ENCODE peak calls at places on chromosomes 16 and 17, in four cellular contexts. V, F, N and I are unnamed samples.

GRCh38 chr17:17320188-17320910 is 17.2 kb downstream of the NT5M start:
- DNase-seq in V (no peak), N (no peak), F (no peak), I (no peak)

GRCh38 chr17:57927048-57927723 is 28.0 kb downstream of the CUEDC1 start:
- DNase-seq in N (no peak), F (no peak), V (no peak), I (no peak)

GRCh38 chr17:5700791-5701190 is 116.5 kb upstream of the NLRP1 start:
- DNase-seq in N (no peak), V (no peak), F (no peak), I (no peak)

GRCh38 chr17:15265131-15265530 is at the start of gene PMP22:
- DNase-seq in F (no peak), V (no peak), N (no peak), I (no peak)

GRCh38 chr17:66401364-66401763 is 99.0 kb downstream of the PRKCA start:
- DNase-seq in N (no peak), F (peak), V (no peak), I (no peak)

GRCh38 chr17:41544497-41544896 is 16.4 kb upstream of the KRT19 start:
- DNase-seq in F (no peak), V (no peak), N (no peak), I (no peak)

GRCh38 chr17:72715906-72716572 is 376.4 kb downstream of the SLC39A11 start:
- DNase-seq in F (no peak), V (peak), N (no peak), I (no peak)

GRCh38 chr16:3026609-3027487 is 3.0 kb downstream of the THOC6 start:
- DNase-seq in F (no peak), N (no peak), V (no peak), I (no peak)

GRCh38 chr17:41962768-41963434 is 3.7 kb upstream of the CNP start:
- DNase-seq in N (no peak), F (peak), V (peak), I (peak)

GRCh38 chr16:67399218-67399733 is 6.0 kb upstream of the TPPP3 start:
- DNase-seq in F (peak), V (no peak), N (no peak), I (peak)

GRCh38 chr16:89701425-89702406 is at the start of gene SPATA2L:
- DNase-seq in F (peak), N (peak), V (peak), I (peak)

GRCh38 chr16:53509906-53510703 is 7.1 kb upstream of the AKTIP start:
- DNase-seq in N (no peak), F (peak), V (peak), I (peak)

GRCh38 chr16:89373355-89374110 is 116.8 kb downstream of the ANKRD11 start:
- DNase-seq in V (no peak), F (no peak), N (no peak), I (no peak)

GRCh38 chr17:41835800-41836549 is at the start of gene NT5C3B:
- DNase-seq in F (peak), N (no peak), V (peak), I (no peak)

GRCh38 chr17:58319181-58320162 is 9.1 kb downstream of the TSPOAP1 start:
- DNase-seq in N (no peak), F (no peak), V (no peak), I (no peak)

GRCh38 chr17:50114849-50115357 is 15.1 kb downstream of the SAMD14 start:
- DNase-seq in V (peak), F (peak), N (no peak), I (no peak)

GRCh38 chr16:1534021-1535020 is 855 bp downstream of the TMEM204 start:
- DNase-seq in V (no peak), N (no peak), F (no peak), I (no peak)

GRCh38 chr17:43226393-43226792 is 2.0 kb downstream of the CCDC200 start:
- DNase-seq in N (no peak), V (no peak), F (no peak), I (no peak)

GRCh38 chr17:36934759-36935630 is 2.3 kb upstream of the LHX1 start:
- DNase-seq in N (no peak), F (no peak), V (no peak), I (peak)

GRCh38 chr16:4380131-4381063 is 8.7 kb downstream of the VASN start:
- DNase-seq in F (no peak), N (no peak), V (no peak), I (no peak)

GRCh38 chr16:1932050-1933028 is 10.7 kb downstream of the MSRB1 start:
- DNase-seq in F (no peak), V (no peak), N (no peak), I (no peak)

GRCh38 chr17:82232876-82233785 is 4.3 kb downstream of the SLC16A3 start:
- DNase-seq in V (no peak), N (no peak), F (no peak), I (no peak)

GRCh38 chr17:30210366-30210765 is 25.1 kb downstream of the SLC6A4 start:
- DNase-seq in V (no peak), N (no peak), F (no peak), I (no peak)

GRCh38 chr17:30211371-30211770 is 24.1 kb downstream of the SLC6A4 start:
- DNase-seq in F (no peak), V (no peak), N (no peak), I (no peak)

GRCh38 chr17:30210901-30211300 is 24.6 kb downstream of the SLC6A4 start:
- DNase-seq in N (no peak), F (no peak), V (no peak), I (no peak)

GRCh38 chr17:30208214-30208613 is 27.3 kb downstream of the SLC6A4 start:
- DNase-seq in F (no peak), N (peak), V (no peak), I (no peak)

GRCh38 chr17:30207655-30208054 is 27.8 kb downstream of the SLC6A4 start:
- DNase-seq in F (no peak), V (no peak), N (no peak), I (no peak)
- TF ChIP-seq EGR1 in F (no peak), V (no peak), N (no peak), I (no peak)

GRCh38 chr17:76146053-76146875 is 5.2 kb upstream of the FOXJ1 start:
- DNase-seq in F (no peak), N (no peak), V (no peak), I (no peak)
- TF ChIP-seq EGR1 in F (no peak), N (no peak), V (no peak), I (no peak)

DNA sequence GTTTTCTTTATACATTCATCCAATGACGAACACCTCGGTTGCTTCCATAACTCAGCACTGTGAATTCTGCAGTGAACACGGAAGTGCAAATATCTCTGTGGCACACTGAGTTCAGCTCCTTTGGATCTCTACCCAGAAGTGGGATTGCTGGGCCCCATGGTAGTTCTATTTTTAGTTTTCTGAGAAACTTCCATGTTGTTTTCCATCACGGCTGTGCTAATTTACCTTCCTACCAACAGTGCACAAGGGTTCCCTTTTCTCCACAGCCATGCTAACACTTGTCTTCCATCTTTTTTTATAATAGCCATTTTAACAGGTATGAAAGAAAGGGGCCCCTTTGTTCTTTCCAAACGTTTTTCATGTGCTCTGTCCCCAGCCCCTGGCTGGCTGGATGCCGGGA is 30.2 kb upstream of the CBLN1 start:
- DNase-seq in F (no peak), V (no peak), N (no peak), I (no peak)
- TF ChIP-seq EGR1 in F (no peak), V (no peak), N (no peak), I (no peak)

DNA sequence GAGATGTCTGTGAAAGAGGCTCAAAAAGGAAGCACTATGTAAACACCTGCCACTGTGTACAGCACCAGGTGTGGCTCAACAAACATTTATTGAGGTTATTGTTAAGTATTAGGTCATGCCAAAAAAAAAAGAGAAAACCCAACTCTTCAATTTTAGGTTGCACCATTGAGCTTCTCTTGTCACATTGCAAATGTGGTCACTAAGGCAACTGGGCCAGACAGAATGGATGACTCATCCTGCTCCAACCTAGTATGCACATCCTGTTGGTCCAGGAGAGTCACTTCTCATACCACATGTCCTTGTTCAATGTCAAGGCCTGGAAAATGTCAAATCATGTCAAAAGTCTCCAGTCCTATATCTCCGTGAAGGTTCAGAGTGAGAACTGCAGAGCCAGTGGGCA is 25.0 kb downstream of the HOXB1 start:
- DNase-seq in V (peak), F (peak), N (peak), I (no peak)
- TF ChIP-seq EGR1 in V (no peak), F (no peak), N (no peak), I (no peak)

GRCh38 chr17:79743614-79744013 is 12.9 kb downstream of the ENPP7 start:
- DNase-seq in V (no peak), N (no peak), F (no peak), I (no peak)
- TF ChIP-seq EGR1 in V (no peak), N (no peak), F (no peak), I (no peak)